ENCODE peak calls at places on chromosomes 7 and 10, in eight cellular contexts. K is glutamatergic neuron, Z is fibroblast of pulmonary artery, F is thoracic aorta, T is choroid plexus epithelial cell, Q is GM23338, E is natural killer cell, A is endothelial cell. U is an unnamed sample.

GRCh38 chr10:79905322-79906314 is 43.3 kb downstream of the SFTPD start:
- DNase-seq in Z (peak), A (no peak), E (no peak), K (no peak), Q (no peak), F (no peak), T (peak), U (no peak)

GRCh38 chr10:51910189-51910588 is 210.8 kb upstream of the CSTF2T start:
- DNase-seq in Z (no peak), E (no peak), Q (peak), F (no peak), A (no peak), K (no peak), T (no peak), U (no peak)

GRCh38 chr7:65441010-65441409 is 67.4 kb downstream of the ZNF92 start:
- DNase-seq in E (no peak), A (no peak), Z (peak), T (peak), K (no peak), Q (no peak), F (no peak), U (no peak)

GRCh38 chr10:15427836-15428414 is 56.8 kb upstream of the FAM171A1 start:
- DNase-seq in F (no peak), T (peak), A (no peak), K (no peak), Z (peak), Q (peak), E (no peak), U (no peak)

GRCh38 chr10:114718386-114718785 is 60.3 kb upstream of the ABLIM1 start:
- DNase-seq in Q (no peak), F (no peak), K (no peak), T (no peak), A (no peak), Z (no peak), E (no peak), U (no peak)

GRCh38 chr10:70320751-70321150 is 36.9 kb upstream of the NPFFR1 start:
- DNase-seq in K (no peak), Q (no peak), A (no peak), Z (peak), T (no peak), E (no peak), F (no peak), U (no peak)

GRCh38 chr10:8336629-8337331 is 282.3 kb downstream of the GATA3 start:
- DNase-seq in E (no peak), T (no peak), K (no peak), Q (no peak), Z (no peak), A (no peak), F (no peak), U (no peak)

GRCh38 chr7:84841809-84842208 is 345.0 kb downstream of the SEMA3D start:
- DNase-seq in E (no peak), T (peak), F (no peak), Q (no peak), A (no peak), Z (peak), K (no peak), U (no peak)

GRCh38 chr7:92674379-92674778 is 84.2 kb upstream of the FAM133B start:
- DNase-seq in A (no peak), Q (no peak), Z (no peak), F (no peak), K (no peak), E (no peak), T (no peak), U (no peak)

GRCh38 chr7:12524794-12525386 is 45.6 kb upstream of the SCIN start:
- DNase-seq in F (no peak), Q (peak), E (no peak), K (no peak), Z (peak), A (no peak), T (peak), U (no peak)

GRCh38 chr10:133096616-133097269 is 9.0 kb downstream of the ADGRA1 start:
- DNase-seq in K (no peak), Z (no peak), A (no peak), F (no peak), E (no peak), T (no peak), Q (no peak), U (no peak)

GRCh38 chr10:122306282-122306681 is 35.2 kb downstream of the BTBD16 start:
- DNase-seq in Q (no peak), T (no peak), F (no peak), A (no peak), Z (no peak), K (no peak), E (no peak), U (no peak)

GRCh38 chr7:141073173-141073640 is 657 bp upstream of the TMEM178B start:
- DNase-seq in E (no peak), K (peak), A (peak), F (no peak), Q (peak), Z (peak), T (peak), U (peak)

GRCh38 chr10:44172883-44173557 is 211.9 kb downstream of the CXCL12 start:
- DNase-seq in F (no peak), Z (no peak), T (no peak), E (no peak), A (no peak), K (no peak), Q (no peak), U (no peak)

GRCh38 chr10:110208614-110209398 is 1.4 kb downstream of the MXI1 start:
- DNase-seq in K (peak), Z (peak), A (no peak), E (no peak), Q (no peak), T (peak), F (no peak), U (peak)

GRCh38 chr7:44289341-44290249 is 35.8 kb downstream of the CAMK2B start:
- DNase-seq in Z (peak), A (no peak), K (no peak), T (no peak), E (peak), Q (no peak), F (peak), U (no peak)

GRCh38 chr10:35208536-35208935 is 81.9 kb downstream of the CREM start:
- DNase-seq in E (no peak), A (no peak), Q (no peak), F (no peak), T (no peak), K (no peak), Z (peak), U (no peak)

GRCh38 chr10:5446390-5446926 is 34.1 kb downstream of the NET1 start:
- DNase-seq in T (peak), Q (peak), E (peak), A (peak), F (peak), K (peak), Z (peak), U (peak)

GRCh38 chr10:122674781-122675180 is 24.9 kb downstream of the C10orf120 start:
- DNase-seq in T (no peak), Z (no peak), E (no peak), K (no peak), F (no peak), A (no peak), Q (no peak), U (no peak)

GRCh38 chr7:24388212-24388611 is 104.2 kb downstream of the NPY start:
- DNase-seq in F (no peak), Q (no peak), A (no peak), T (no peak), Z (no peak), K (no peak), E (no peak), U (no peak)

GRCh38 chr7:302054-302992 is 12.4 kb downstream of the FOXL3 start:
- DNase-seq in E (no peak), K (no peak), F (no peak), Q (no peak), A (no peak), T (no peak), Z (no peak), U (no peak)

GRCh38 chr10:59434463-59435326 is 72.3 kb upstream of the FAM13C start:
- DNase-seq in E (no peak), K (no peak), T (peak), F (no peak), Q (no peak), Z (peak), A (no peak), U (no peak)

GRCh38 chr10:122875843-122876492 is 3.4 kb downstream of the FAM24B start:
- DNase-seq in F (no peak), E (no peak), T (peak), A (no peak), Q (peak), Z (no peak), K (no peak), U (no peak)

GRCh38 chr10:124290095-124290795 is 128.5 kb downstream of the OAT start:
- DNase-seq in Q (no peak), F (no peak), A (no peak), T (peak), K (no peak), Z (peak), E (no peak), U (no peak)

GRCh38 chr7:95335093-95335492 is 10.8 kb upstream of the PON1 start:
- DNase-seq in T (peak), A (no peak), F (no peak), K (no peak), Z (peak), E (no peak), Q (no peak), U (no peak)

GRCh38 chr10:68992721-68993440 is 4.3 kb downstream of the KIFBP start:
- DNase-seq in K (no peak), Z (peak), A (no peak), F (peak), T (peak), Q (no peak), E (no peak), U (no peak)

GRCh38 chr10:124231188-124232135 is 138.1 kb upstream of the CHST15 start:
- DNase-seq in K (no peak), A (no peak), F (no peak), E (peak), Z (no peak), Q (no peak), T (no peak), U (peak)

GRCh38 chr7:134126937-134127848 is at the start of gene LRGUK:
- DNase-seq in F (peak), T (peak), Q (peak), K (peak), Z (peak), E (peak), A (peak), U (peak)

GRCh38 chr7:141537906-141538305 is 13.3 kb upstream of the AGK start:
- DNase-seq in T (no peak), A (no peak), Z (no peak), Q (no peak), E (no peak), K (no peak), F (no peak), U (no peak)

GRCh38 chr7:157077021-157077420 is 61.7 kb upstream of the UBE3C start:
- DNase-seq in Z (no peak), K (no peak), Q (no peak), A (no peak), F (no peak), E (no peak), T (no peak), U (no peak)

GRCh38 chr7:157073335-157073734 is 62.9 kb upstream of the MNX1 start:
- DNase-seq in K (no peak), F (no peak), A (no peak), T (no peak), E (no peak), Q (no peak), Z (no peak), U (no peak)

GRCh38 chr7:157073949-157074624 is 63.6 kb upstream of the MNX1 start:
- DNase-seq in Z (no peak), F (no peak), Q (no peak), K (no peak), E (no peak), A (no peak), T (no peak), U (no peak)

GRCh38 chr7:157076466-157076865 is 62.3 kb upstream of the UBE3C start:
- DNase-seq in E (no peak), T (no peak), K (no peak), Z (no peak), A (no peak), Q (no peak), F (no peak), U (no peak)

GRCh38 chr7:157072361-157072760 is 61.9 kb upstream of the MNX1 start:
- DNase-seq in T (no peak), K (no peak), Q (no peak), Z (no peak), F (no peak), E (no peak), A (no peak), U (no peak)
- TF ChIP-seq CTCF in T (no peak), K (no peak), Q (no peak), Z (no peak), F (no peak), E (no peak), A (no peak), U (no peak)

GRCh38 chr10:130963052-130963393 is 348.5 kb downstream of the TCERG1L start:
- DNase-seq in Z (no peak), A (no peak), K (no peak), E (no peak), T (no peak), Q (no peak), F (no peak), U (no peak)
- TF ChIP-seq CTCF in Z (no peak), A (no peak), K (no peak), E (no peak), T (no peak), Q (no peak), F (no peak), U (no peak)

GRCh38 chr10:47438857-47439474 is 44.9 kb downstream of the ANXA8 start:
- DNase-seq in Z (peak), T (peak), E (peak), F (no peak), A (peak), K (peak), Q (peak), U (no peak)
- TF ChIP-seq CTCF in Z (peak), T (peak), E (no peak), F (no peak), A (peak), K (peak), Q (peak), U (no peak)

GRCh38 chr10:27248215-27248614 is 7.6 kb upstream of the ACBD5 start:
- DNase-seq in K (no peak), T (no peak), E (no peak), Q (no peak), A (no peak), Z (no peak), F (no peak), U (no peak)

GRCh38 chr10:27251554-27251953 is 11.0 kb upstream of the ACBD5 start:
- DNase-seq in F (no peak), A (no peak), Z (no peak), Q (no peak), E (no peak), T (no peak), K (no peak), U (no peak)

GRCh38 chr10:27256790-27257189 is 16.2 kb upstream of the ACBD5 start:
- DNase-seq in Z (no peak), K (peak), F (no peak), A (no peak), Q (no peak), T (no peak), E (no peak), U (no peak)

GRCh38 chr10:27256299-27256698 is 15.7 kb upstream of the ACBD5 start:
- DNase-seq in Q (no peak), A (no peak), K (peak), T (no peak), F (no peak), E (no peak), Z (no peak), U (no peak)

DNA sequence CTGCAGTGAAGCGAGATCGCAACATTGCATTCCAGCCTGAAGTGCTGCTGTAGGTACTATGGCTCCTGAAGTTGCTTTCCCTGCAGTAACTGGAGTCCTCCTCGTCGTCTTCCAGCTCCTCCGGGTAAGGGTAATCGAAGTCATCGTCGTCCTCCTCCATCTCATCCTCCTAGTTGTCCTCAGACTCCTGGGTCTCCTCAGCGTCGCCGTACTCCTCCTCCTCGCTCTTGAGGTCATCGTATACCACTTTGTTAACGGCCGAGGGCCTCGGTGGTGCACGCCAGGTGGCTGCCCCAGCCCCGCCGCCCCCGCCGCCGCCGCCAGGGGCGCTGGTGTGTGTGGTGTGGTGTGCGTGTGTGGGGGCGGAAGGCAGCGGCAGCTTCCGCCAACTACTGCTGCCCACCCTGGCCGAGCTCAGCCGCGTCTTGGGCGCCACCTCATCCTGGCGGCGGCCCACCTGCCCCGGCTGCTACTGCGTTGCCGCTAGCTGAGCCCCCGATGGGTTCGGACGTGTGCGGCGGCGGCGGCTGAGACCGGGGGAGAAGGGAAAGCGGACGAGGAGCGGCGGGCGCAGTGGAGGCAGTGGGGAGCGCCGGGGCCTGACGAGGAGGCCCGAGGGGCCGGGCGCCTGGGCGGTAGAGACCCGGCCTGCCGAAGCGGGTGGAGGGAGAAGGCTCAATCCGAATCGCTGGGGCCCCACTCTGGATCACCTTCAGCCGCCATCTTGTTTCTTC is 11.8 kb upstream of the ACBD5 start:
- DNase-seq in A (peak), K (peak), T (peak), F (no peak), E (peak), Q (peak), Z (peak), U (peak)
- TF ChIP-seq CTCF in A (peak), K (peak), T (peak), F (peak), E (peak), Q (peak), Z (peak), U (peak)

DNA sequence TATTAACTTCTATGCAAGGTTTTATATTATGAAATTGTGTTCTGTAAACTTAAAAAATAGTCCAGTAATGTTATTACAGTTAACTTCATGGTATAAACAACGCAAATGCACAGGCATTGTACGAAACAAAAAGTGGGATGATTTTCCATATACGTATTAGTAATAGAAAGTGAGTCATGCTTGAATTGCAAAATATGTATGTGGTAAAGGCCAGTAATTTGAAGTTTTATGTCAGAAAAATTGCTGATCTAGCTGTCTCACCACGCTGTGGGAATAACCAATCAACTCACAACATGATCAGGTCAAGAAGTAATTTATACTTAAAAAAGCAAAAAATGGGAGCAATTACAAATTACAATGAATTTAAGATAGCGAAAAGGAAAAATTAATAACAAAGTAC is 37.0 kb upstream of the GLI3 start:
- DNase-seq in K (no peak), F (no peak), T (peak), A (no peak), Q (no peak), Z (peak), E (no peak), U (no peak)
- TF ChIP-seq CTCF in K (no peak), F (no peak), T (no peak), A (no peak), Q (no peak), Z (no peak), E (no peak), U (no peak)

GRCh38 chr7:123352957-123353356 is 153.2 kb upstream of the SLC13A1 start:
- DNase-seq in F (no peak), E (no peak), A (no peak), T (peak), Z (peak), K (no peak), Q (no peak), U (no peak)
- TF ChIP-seq CTCF in F (no peak), E (no peak), A (no peak), T (no peak), Z (no peak), K (no peak), Q (no peak), U (no peak)

DNA sequence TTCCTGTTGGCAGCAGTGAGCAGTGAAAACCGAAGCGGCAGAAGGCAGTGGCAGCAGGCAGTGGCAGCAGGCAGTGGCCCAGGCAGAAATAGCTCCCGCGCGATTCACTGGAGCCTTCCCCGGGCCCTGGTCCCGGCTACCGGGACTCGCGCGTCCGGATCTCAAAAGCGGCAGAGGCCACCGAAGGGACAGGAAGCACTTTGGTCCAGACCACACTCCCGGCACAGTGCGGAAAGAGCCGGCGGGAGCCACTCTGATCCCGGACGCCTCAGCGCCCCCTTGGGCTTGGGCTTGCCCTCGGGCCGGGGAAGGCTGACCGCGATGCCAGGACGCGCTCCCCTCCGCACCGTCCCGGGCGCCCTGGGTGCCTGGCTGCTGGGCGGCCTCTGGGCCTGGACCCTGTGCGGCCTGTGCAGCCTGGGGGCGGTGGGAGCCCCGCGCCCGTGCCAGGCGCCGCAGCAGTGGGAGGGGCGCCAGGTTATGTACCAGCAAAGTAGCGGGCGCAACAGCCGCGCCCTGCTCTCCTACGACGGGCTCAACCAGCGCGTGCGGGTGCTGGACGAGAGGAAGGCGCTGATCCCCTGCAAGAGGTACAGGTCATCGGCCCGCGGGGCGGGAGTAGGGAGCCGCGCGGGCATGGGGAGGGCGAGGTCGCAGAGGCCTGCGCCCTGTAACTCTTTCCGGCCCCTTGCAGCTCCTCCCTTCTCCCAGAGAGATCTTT is at the start of gene EPDR1:
- DNase-seq in F (no peak), Z (no peak), E (peak), A (peak), T (no peak), Q (peak), K (peak), U (no peak)
- TF ChIP-seq CTCF in F (peak), Z (peak), E (no peak), A (peak), T (peak), Q (no peak), K (peak), U (no peak)

DNA sequence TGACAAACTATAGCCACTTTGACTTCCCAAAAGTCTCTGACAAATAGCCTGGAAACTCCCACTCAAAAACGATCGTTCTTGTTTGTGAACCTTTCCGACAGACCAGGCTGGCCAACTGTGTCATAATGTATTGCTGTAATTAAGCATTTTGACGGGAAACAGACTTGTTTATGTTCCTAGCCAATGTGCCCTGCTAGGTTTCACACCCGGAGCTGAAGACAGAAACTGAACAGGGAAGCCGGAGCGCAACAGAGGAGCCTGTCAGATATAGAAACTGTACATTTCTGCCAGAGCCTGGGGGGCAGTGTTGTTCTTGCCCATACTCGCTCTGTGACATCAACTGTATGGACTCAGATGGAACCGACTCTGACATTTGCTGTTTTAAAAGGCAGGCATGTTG is 55.3 kb upstream of the C7orf33 start:
- DNase-seq in F (no peak), E (no peak), T (no peak), K (no peak), Z (peak), A (no peak), Q (no peak), U (peak)
- TF ChIP-seq CTCF in F (no peak), E (no peak), T (no peak), K (no peak), Z (peak), A (no peak), Q (no peak), U (no peak)